ENCODE peak calls at places on chromosome X, in six cellular contexts. One of them, this sample, is unnamed.

GRCh38 chrX:109352121-109352556 is 129.7 kb downstream of the GUCY2F start:
- DNase-seq in A549: no peak
- DNase-seq in GM03348: no peak
- DNase-seq in stimulated activated CD8-positive, alpha-beta memory T cell treated with anti-CD3 and anti-CD28 coated beads, Interleukin-15, amount 100 ng/mL, for 4 hours: no peak
- DNase-seq in activated T-helper 1 cell treated with anti-CD3 and anti-CD28 coated beads, Interleukin-2, amount 50 U/mL, for 16 hours: no peak
- DNase-seq in heart left ventricle: peak; percentile 6
- DNase-seq in this sample: no peak

GRCh38 chrX:151396042-151396826 is 772 bp upstream of the VMA21 start:
- DNase-seq in A549: no peak
- DNase-seq in GM03348: peak; percentile 31
- DNase-seq in stimulated activated CD8-positive, alpha-beta memory T cell treated with anti-CD3 and anti-CD28 coated beads, Interleukin-15, amount 100 ng/mL, for 4 hours: no peak
- DNase-seq in activated T-helper 1 cell treated with anti-CD3 and anti-CD28 coated beads, Interleukin-2, amount 50 U/mL, for 16 hours: peak; percentile 8
- DNase-seq in heart left ventricle: no peak
- DNase-seq in this sample: peak; percentile 7

GRCh38 chrX:16839852-16840460 is 30.2 kb downstream of the RBBP7 start:
- DNase-seq in A549: no peak
- DNase-seq in GM03348: peak; percentile 35
- DNase-seq in stimulated activated CD8-positive, alpha-beta memory T cell treated with anti-CD3 and anti-CD28 coated beads, Interleukin-15, amount 100 ng/mL, for 4 hours: no peak
- DNase-seq in activated T-helper 1 cell treated with anti-CD3 and anti-CD28 coated beads, Interleukin-2, amount 50 U/mL, for 16 hours: no peak
- DNase-seq in heart left ventricle: no peak
- DNase-seq in this sample: no peak

GRCh38 chrX:104098151-104098808 is 14.0 kb upstream of the ZCCHC18 start:
- DNase-seq in A549: peak; percentile 15
- DNase-seq in GM03348: peak; percentile 52
- DNase-seq in stimulated activated CD8-positive, alpha-beta memory T cell treated with anti-CD3 and anti-CD28 coated beads, Interleukin-15, amount 100 ng/mL, for 4 hours: no peak
- DNase-seq in activated T-helper 1 cell treated with anti-CD3 and anti-CD28 coated beads, Interleukin-2, amount 50 U/mL, for 16 hours: peak; percentile 18
- DNase-seq in heart left ventricle: peak; percentile 35
- DNase-seq in this sample: no peak

GRCh38 chrX:55908685-55909212 is 191.2 kb downstream of the RRAGB start:
- DNase-seq in A549: peak; percentile 20
- DNase-seq in GM03348: peak; percentile 34
- DNase-seq in stimulated activated CD8-positive, alpha-beta memory T cell treated with anti-CD3 and anti-CD28 coated beads, Interleukin-15, amount 100 ng/mL, for 4 hours: no peak
- DNase-seq in activated T-helper 1 cell treated with anti-CD3 and anti-CD28 coated beads, Interleukin-2, amount 50 U/mL, for 16 hours: no peak
- DNase-seq in heart left ventricle: no peak
- DNase-seq in this sample: no peak

GRCh38 chrX:40449396-40449795 is 131.4 kb upstream of the ATP6AP2 start:
- DNase-seq in A549: no peak
- DNase-seq in GM03348: no peak
- DNase-seq in stimulated activated CD8-positive, alpha-beta memory T cell treated with anti-CD3 and anti-CD28 coated beads, Interleukin-15, amount 100 ng/mL, for 4 hours: no peak
- DNase-seq in activated T-helper 1 cell treated with anti-CD3 and anti-CD28 coated beads, Interleukin-2, amount 50 U/mL, for 16 hours: no peak
- DNase-seq in heart left ventricle: no peak
- DNase-seq in this sample: no peak

GRCh38 chrX:46325312-46325877 is 219.8 kb downstream of the ZNF674 start:
- DNase-seq in A549: peak; percentile 80
- DNase-seq in GM03348: peak; percentile 47
- DNase-seq in stimulated activated CD8-positive, alpha-beta memory T cell treated with anti-CD3 and anti-CD28 coated beads, Interleukin-15, amount 100 ng/mL, for 4 hours: peak; percentile 35
- DNase-seq in activated T-helper 1 cell treated with anti-CD3 and anti-CD28 coated beads, Interleukin-2, amount 50 U/mL, for 16 hours: peak; percentile 14
- DNase-seq in heart left ventricle: no peak
- DNase-seq in this sample: peak; percentile 65

GRCh38 chrX:31420711-31421151 is 348.9 kb upstream of the FTHL17 start:
- DNase-seq in A549: no peak
- DNase-seq in GM03348: no peak
- DNase-seq in stimulated activated CD8-positive, alpha-beta memory T cell treated with anti-CD3 and anti-CD28 coated beads, Interleukin-15, amount 100 ng/mL, for 4 hours: no peak
- DNase-seq in activated T-helper 1 cell treated with anti-CD3 and anti-CD28 coated beads, Interleukin-2, amount 50 U/mL, for 16 hours: no peak
- DNase-seq in heart left ventricle: no peak
- DNase-seq in this sample: no peak

GRCh38 chrX:97639526-97639925 is 755.8 kb downstream of the RPA4 start:
- DNase-seq in A549: no peak
- DNase-seq in GM03348: no peak
- DNase-seq in stimulated activated CD8-positive, alpha-beta memory T cell treated with anti-CD3 and anti-CD28 coated beads, Interleukin-15, amount 100 ng/mL, for 4 hours: no peak
- DNase-seq in activated T-helper 1 cell treated with anti-CD3 and anti-CD28 coated beads, Interleukin-2, amount 50 U/mL, for 16 hours: no peak
- DNase-seq in heart left ventricle: no peak
- DNase-seq in this sample: no peak